ENCODE peak calls at places on chromosomes 4 and X, in four cellular contexts. V is WTC11, S is HepG2, F is K562. N is an unnamed sample.

GRCh38 chr4:122833999-122834398 is 7.4 kb downstream of the FGF2 start:
- DNase-seq in V (peak), S (no peak), F (peak), N (no peak)

GRCh38 chrX:44157293-44157692 is 184.1 kb upstream of the NDP start:
- DNase-seq in V (no peak), S (no peak), F (no peak), N (no peak)

GRCh38 chr4:116357758-116358157 is 727.6 kb downstream of the TRAM1L1 start:
- DNase-seq in V (no peak), S (peak), F (no peak), N (peak)

GRCh38 chr4:164880489-164881262 is 3.7 kb downstream of the APELA start:
- DNase-seq in V (no peak), S (no peak), F (no peak), N (no peak)

GRCh38 chr4:183438458-183439113 is 5.8 kb upstream of the CDKN2AIP start:
- DNase-seq in V (no peak), S (peak), F (no peak), N (peak)

GRCh38 chr4:66662620-66663019 is 882.7 kb downstream of the CENPC start:
- DNase-seq in V (no peak), S (no peak), F (no peak), N (no peak)

GRCh38 chrX:130916636-130917422 is 13.8 kb upstream of the ENOX2 start:
- DNase-seq in V (peak), S (peak), F (peak), N (peak)

GRCh38 chr4:10289534-10289899 is 167.7 kb downstream of the ZNF518B start:
- DNase-seq in V (no peak), S (no peak), F (no peak), N (no peak)

GRCh38 chrX:150771116-150771515 is 77.9 kb downstream of the MTMR1 start:
- DNase-seq in V (no peak), S (no peak), F (no peak), N (no peak)

GRCh38 chr4:124768596-124768995 is 56.1 kb upstream of the ANKRD50 start:
- DNase-seq in V (no peak), S (no peak), F (no peak), N (no peak)

GRCh38 chr4:40057540-40058091 is 966 bp downstream of the N4BP2 start:
- DNase-seq in V (peak), S (peak), F (peak), N (peak)

GRCh38 chrX:70508296-70508911 is 63.8 kb downstream of the DLG3 start:
- DNase-seq in V (no peak), S (peak), F (no peak), N (no peak)

GRCh38 chr4:144557404-144557803 is 88.6 kb upstream of the HHIP start:
- DNase-seq in V (no peak), S (no peak), F (no peak), N (peak)

GRCh38 chrX:29145316-29145715 is 558.1 kb downstream of the IL1RAPL1 start:
- DNase-seq in V (no peak), S (no peak), F (no peak), N (no peak)

GRCh38 chr4:6239486-6239885 is 30.2 kb upstream of the WFS1 start:
- DNase-seq in V (no peak), S (no peak), F (no peak), N (no peak)

GRCh38 chr4:97770222-97770621 is 373.1 kb downstream of the STPG2 start:
- DNase-seq in V (no peak), S (no peak), F (no peak), N (no peak)

GRCh38 chr4:7425591-7426468 is 8.9 kb downstream of the PSAPL1 start:
- DNase-seq in V (peak), S (no peak), F (no peak), N (no peak)

GRCh38 chr4:98166025-98166730 is 22.9 kb upstream of the STPG2 start:
- DNase-seq in V (no peak), S (no peak), F (no peak), N (peak)

GRCh38 chrX:56026816-56027215 is 205.3 kb upstream of the KLF8 start:
- DNase-seq in V (no peak), S (no peak), F (no peak), N (no peak)

GRCh38 chr4:2649604-2650114 is 106.5 kb downstream of the TNIP2 start:
- DNase-seq in V (no peak), S (no peak), F (no peak), N (no peak)

GRCh38 chrX:111098874-111099273 is 2.9 kb downstream of the PAK3 start:
- DNase-seq in V (peak), S (peak), F (peak), N (peak)
- TF ChIP-seq NR3C1 in V (no peak), S (no peak), F (no peak), N (no peak)

GRCh38 chrX:9542765-9543119 is 77.9 kb downstream of the TBL1X start:
- DNase-seq in V (no peak), S (no peak), F (no peak), N (no peak)

GRCh38 chrX:9538544-9539045 is 73.7 kb downstream of the TBL1X start:
- DNase-seq in V (no peak), S (peak), F (no peak), N (no peak)

GRCh38 chrX:9537781-9538180 is 72.9 kb downstream of the TBL1X start:
- DNase-seq in V (no peak), S (no peak), F (no peak), N (no peak)

GRCh38 chrX:9539611-9540387 is 74.9 kb downstream of the TBL1X start:
- DNase-seq in V (no peak), S (no peak), F (no peak), N (no peak)

DNA sequence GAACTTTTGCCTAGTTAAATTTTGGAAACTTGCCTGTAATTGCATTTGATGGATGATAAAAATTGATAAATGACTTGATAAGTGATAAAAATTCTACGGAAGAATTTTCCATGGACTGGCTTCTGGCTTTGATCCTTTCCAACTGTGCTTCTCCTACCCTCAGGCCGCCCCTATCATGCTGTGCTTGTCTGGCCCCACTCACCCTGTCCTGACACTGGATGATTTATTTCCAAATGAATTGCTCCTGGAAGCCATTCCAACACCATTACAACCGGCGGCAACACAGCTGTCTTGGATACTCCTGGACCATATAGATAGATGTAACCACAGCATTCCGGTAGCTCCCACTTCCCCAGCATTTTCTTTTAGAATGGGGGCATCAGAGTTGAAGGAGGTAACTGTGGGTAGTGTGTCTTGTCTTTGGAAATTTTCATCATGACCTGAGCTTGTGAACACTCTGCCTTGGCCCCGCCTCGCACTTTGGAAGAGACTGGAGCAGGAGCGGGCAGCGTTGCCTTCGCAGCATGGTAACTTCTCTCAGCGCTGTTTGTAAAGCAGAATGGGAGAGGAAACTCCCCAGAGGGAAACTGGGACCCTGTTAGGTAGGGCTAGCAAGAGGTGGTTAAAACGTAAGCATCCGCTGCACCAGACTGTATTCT is 77.4 kb downstream of the TBL1X start:
- DNase-seq in V (no peak), S (no peak), F (no peak), N (no peak)
- TF ChIP-seq USF2 in V (no peak), S (no peak), F (no peak), N (no peak)

DNA sequence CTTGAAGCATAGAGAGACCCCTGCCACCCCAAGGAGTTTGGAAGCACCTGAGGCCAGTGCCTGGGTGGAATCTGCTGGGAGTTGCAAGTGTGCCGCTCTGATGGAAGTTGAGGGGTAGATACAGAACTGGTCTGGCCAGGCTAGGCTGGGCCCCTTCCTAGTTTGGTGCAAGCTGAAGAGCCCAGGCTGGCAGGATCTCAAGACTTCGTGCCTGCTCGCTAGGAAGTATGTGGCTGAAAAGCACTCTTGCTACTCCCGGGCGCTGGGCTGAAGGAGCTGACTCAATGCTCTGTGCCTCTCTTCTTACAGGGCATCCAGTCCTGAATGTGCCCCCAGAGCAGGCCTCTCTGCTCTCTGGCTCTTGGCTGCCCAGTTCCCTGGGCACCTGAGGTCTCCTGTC is 51.7 kb upstream of the PJA1 start:
- DNase-seq in V (no peak), S (no peak), F (no peak), N (no peak)
- TF ChIP-seq NR3C1 in V (no peak), S (no peak), F (no peak), N (no peak)

GRCh38 chr4:128386761-128387599 is 99.4 kb upstream of the PGRMC2 start:
- DNase-seq in V (no peak), S (no peak), F (peak), N (peak)
- TF ChIP-seq USF2 in V (no peak), S (no peak), F (no peak), N (no peak)

DNA sequence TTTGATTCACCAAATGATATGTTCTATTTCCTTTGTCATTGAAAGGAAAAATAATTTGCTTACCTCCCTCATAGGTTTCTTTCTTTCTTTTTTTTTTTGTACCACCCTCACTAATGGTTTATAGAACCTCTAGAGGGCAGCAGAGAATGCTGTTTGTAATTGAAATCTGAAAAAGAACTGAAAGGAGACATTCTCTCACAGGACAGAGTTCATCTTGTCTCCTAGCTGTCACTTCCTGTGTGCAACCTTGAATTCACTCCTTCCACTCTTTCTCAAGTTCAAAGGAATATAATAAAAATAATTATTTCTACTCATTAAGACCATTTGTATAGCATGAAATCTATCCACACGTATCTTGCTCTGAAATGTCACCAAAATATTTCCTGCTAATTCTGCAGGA is 51.0 kb downstream of the GUCY1B1 start:
- DNase-seq in V (no peak), S (peak), F (peak), N (peak)
- TF ChIP-seq NR3C1 in V (no peak), S (no peak), F (no peak), N (no peak)

DNA sequence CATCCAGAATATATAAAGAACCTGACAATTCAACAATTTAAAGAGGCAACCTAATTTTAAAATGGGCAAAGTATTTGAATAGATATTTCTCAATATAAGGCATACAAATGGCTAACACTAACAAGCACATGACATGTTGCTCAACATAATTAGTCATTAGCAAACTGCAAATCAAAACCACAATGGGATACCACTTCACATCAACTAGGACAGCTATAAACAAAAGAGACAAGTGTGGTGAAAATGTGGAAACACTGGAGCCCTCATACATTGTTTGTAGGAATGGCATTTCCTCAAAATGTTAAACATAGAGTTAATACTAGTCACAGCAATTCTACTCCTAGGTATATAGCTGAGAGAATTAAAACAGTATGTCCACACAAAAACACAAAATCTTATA is 96.7 kb downstream of the CORIN start:
- DNase-seq in V (no peak), S (no peak), F (no peak), N (no peak)
- TF ChIP-seq USF2 in V (no peak), S (no peak), F (no peak), N (no peak)

GRCh38 chr4:55318541-55319129 is 27.4 kb upstream of the SRD5A3 start:
- DNase-seq in V (no peak), S (no peak), F (no peak), N (no peak)
- TF ChIP-seq NR3C1 in V (no peak), S (no peak), F (no peak), N (no peak)